ENCODE peak calls at places on chromosome 10, in eight cellular contexts. R is amniotic epithelial cell; S is activated naive CD4-positive, alpha-beta T cell treated with anti-CD3 and anti-CD28 coated beads for 36 hours; Z is Jurkat, Clone E6-1; M is H4; G is fibroblast of villous mesenchyme; V is substantia nigra; T is heart right ventricle. U is an unnamed sample.

GRCh38 chr10:79048639-79049550 is 19.9 kb upstream of the ZMIZ1 start:
- DNase-seq in Z (no peak), R (no peak), M (no peak), V (no peak), G (no peak), S (no peak), T (no peak), U (no peak)

GRCh38 chr10:32256613-32257437 is 90.1 kb downstream of the EPC1 start:
- DNase-seq in R (peak; percentile 47), Z (peak; percentile 42), T (peak; percentile 63), V (no peak), S (peak; percentile 81), M (peak; percentile 9), G (peak; percentile 68), U (peak; percentile 64)

GRCh38 chr10:104437226-104437625 is 83.6 kb downstream of the CFAP58 start:
- DNase-seq in G (no peak), M (no peak), S (no peak), R (no peak), T (no peak), Z (no peak), V (no peak), U (no peak)

GRCh38 chr10:75399461-75400162 is 2.0 kb downstream of the ZNF503 start:
- DNase-seq in S (peak; percentile 65), R (peak; percentile 59), Z (no peak), T (peak; percentile 87), V (peak; percentile 28), G (peak; percentile 71), M (peak; percentile 54), U (no peak)

GRCh38 chr10:84291389-84291788 is 37.0 kb upstream of the CCSER2 start:
- DNase-seq in M (peak; percentile 41), Z (peak; percentile 44), V (no peak), S (peak; percentile 23), G (peak; percentile 53), T (no peak), R (peak; percentile 69), U (peak; percentile 71)

GRCh38 chr10:1183033-1183396 is 126.8 kb downstream of the WDR37 start:
- DNase-seq in V (no peak), M (no peak), Z (no peak), T (no peak), S (no peak), G (no peak), R (no peak), U (no peak)

GRCh38 chr10:82254237-82254636 is 379.2 kb downstream of the NRG3 start:
- DNase-seq in S (no peak), T (no peak), Z (no peak), G (no peak), R (no peak), M (no peak), V (no peak), U (no peak)

GRCh38 chr10:110101464-110102144 is 93.8 kb downstream of the ADD3 start:
- DNase-seq in V (no peak), T (no peak), M (no peak), Z (no peak), S (no peak), G (no peak), R (no peak), U (no peak)

GRCh38 chr10:14584643-14585042 is 190.1 kb downstream of the FAM107B start:
- DNase-seq in M (no peak), V (no peak), T (no peak), S (peak; percentile 64), Z (no peak), R (no peak), G (no peak), U (no peak)

GRCh38 chr10:91409869-91410637 is at the start of gene HECTD2:
- DNase-seq in R (peak; percentile 63), G (peak; percentile 67), Z (peak; percentile 59), M (peak; percentile 50), T (peak; percentile 85), S (peak; percentile 77), V (peak; percentile 58), U (peak; percentile 81)

GRCh38 chr10:97174276-97174775 is 11.4 kb downstream of the SLIT1 start:
- DNase-seq in M (no peak), G (no peak), Z (no peak), T (no peak), S (no peak), R (no peak), V (no peak), U (no peak)

GRCh38 chr10:100907773-100908172 is 5.0 kb upstream of the SLF2 start:
- DNase-seq in G (no peak), T (no peak), Z (no peak), S (no peak), V (no peak), R (no peak), M (no peak), U (no peak)

U was measured in DND-41.